ENCODE peak calls at places on chromosomes 4 and X, in six cellular contexts. One of them, this sample, is unnamed. For H3K36me3, the result is how much of the 10 kb centered on the place peaks cover.

GRCh38 chr4:6769984-6770420 is 12.5 kb upstream of the KIAA0232 start:
- DNase-seq in heart left ventricle: no peak
- DNase-seq in effector memory CD4-positive, alpha-beta T cell: no peak
- DNase-seq in MM.1S: no peak
- DNase-seq in GM12878: no peak
- DNase-seq in colonic mucosa: peak
- DNase-seq in this sample: no peak

GRCh38 chrX:123731258-123731986 is 1.4 kb downstream of the THOC2 start:
- DNase-seq in heart left ventricle: no peak
- DNase-seq in effector memory CD4-positive, alpha-beta T cell: no peak
- DNase-seq in MM.1S: no peak
- DNase-seq in GM12878: no peak
- DNase-seq in colonic mucosa: peak
- DNase-seq in this sample: no peak

GRCh38 chr4:129092636-129093172 is 635 bp downstream of the SCLT1 start:
- DNase-seq in heart left ventricle: no peak
- DNase-seq in effector memory CD4-positive, alpha-beta T cell: no peak
- DNase-seq in MM.1S: peak
- DNase-seq in GM12878: no peak
- DNase-seq in colonic mucosa: no peak
- DNase-seq in this sample: no peak

GRCh38 chr4:18566970-18567799 is 545.6 kb upstream of the LCORL start:
- DNase-seq in heart left ventricle: no peak
- DNase-seq in effector memory CD4-positive, alpha-beta T cell: no peak
- DNase-seq in MM.1S: no peak
- DNase-seq in GM12878: no peak
- DNase-seq in colonic mucosa: no peak
- DNase-seq in this sample: no peak

GRCh38 chrX:11899091-11899490 is 141.1 kb downstream of the MSL3 start:
- DNase-seq in heart left ventricle: no peak
- DNase-seq in effector memory CD4-positive, alpha-beta T cell: no peak
- DNase-seq in MM.1S: no peak
- DNase-seq in GM12878: no peak
- DNase-seq in colonic mucosa: no peak
- DNase-seq in this sample: no peak

GRCh38 chrX:6813836-6814370 is 279.0 kb upstream of the VCX3A start:
- DNase-seq in heart left ventricle: no peak
- DNase-seq in effector memory CD4-positive, alpha-beta T cell: no peak
- DNase-seq in MM.1S: no peak
- DNase-seq in GM12878: no peak
- DNase-seq in colonic mucosa: no peak
- DNase-seq in this sample: no peak

GRCh38 chrX:118675966-118676349 is 51.4 kb upstream of the IL13RA1 start:
- DNase-seq in heart left ventricle: no peak
- DNase-seq in effector memory CD4-positive, alpha-beta T cell: no peak
- DNase-seq in MM.1S: no peak
- DNase-seq in GM12878: no peak
- DNase-seq in colonic mucosa: no peak
- DNase-seq in this sample: no peak

GRCh38 chrX:153638436-153639176 is 8.4 kb upstream of the DUSP9 start:
- DNase-seq in heart left ventricle: no peak
- DNase-seq in effector memory CD4-positive, alpha-beta T cell: no peak
- DNase-seq in MM.1S: no peak
- DNase-seq in GM12878: no peak
- DNase-seq in colonic mucosa: no peak
- DNase-seq in this sample: no peak

GRCh38 chr4:138158746-138159297 is 83.3 kb downstream of the SLC7A11 start:
- DNase-seq in heart left ventricle: no peak
- DNase-seq in effector memory CD4-positive, alpha-beta T cell: no peak
- DNase-seq in MM.1S: no peak
- DNase-seq in GM12878: no peak
- DNase-seq in colonic mucosa: no peak
- DNase-seq in this sample: no peak

GRCh38 chr4:97235516-97235915 is 907.8 kb downstream of the STPG2 start:
- DNase-seq in heart left ventricle: no peak
- DNase-seq in effector memory CD4-positive, alpha-beta T cell: no peak
- DNase-seq in MM.1S: no peak
- DNase-seq in GM12878: no peak
- DNase-seq in colonic mucosa: no peak
- DNase-seq in this sample: no peak

DNA sequence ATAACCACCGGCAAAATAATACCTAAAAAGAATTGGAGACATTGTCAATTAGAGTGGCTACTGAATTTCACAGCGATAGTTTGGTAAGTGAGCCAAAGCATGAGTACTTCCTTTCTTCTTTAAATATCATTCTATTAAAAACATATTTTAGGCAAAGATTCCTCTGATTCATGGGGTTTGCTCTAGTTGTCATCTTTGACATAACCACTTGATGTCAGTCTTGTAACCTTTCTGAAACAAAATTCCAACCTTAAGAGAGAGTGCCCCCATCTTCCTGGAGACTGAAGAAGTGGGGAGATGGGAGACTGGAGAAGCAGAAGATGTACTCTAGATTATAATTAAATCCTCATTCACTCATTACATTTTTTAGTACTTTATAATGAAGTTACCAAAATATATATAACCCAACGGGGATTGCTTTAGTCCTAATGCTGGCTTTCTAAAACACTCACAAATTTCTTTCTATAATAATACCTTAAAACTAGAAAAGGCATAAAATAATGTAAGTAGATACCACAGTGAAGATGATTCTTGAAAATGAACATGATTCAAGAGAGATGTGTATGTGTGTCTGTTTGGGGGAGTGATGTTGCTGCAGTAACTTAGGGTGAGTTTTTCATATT is 96.4 kb downstream of the EMCN start:
- DNase-seq in heart left ventricle: no peak
- DNase-seq in effector memory CD4-positive, alpha-beta T cell: no peak
- DNase-seq in MM.1S: peak
- DNase-seq in GM12878: no peak
- DNase-seq in colonic mucosa: no peak
- DNase-seq in this sample: no peak
- H3K4me3 ChIP-seq in heart left ventricle: peak
- H3K4me3 ChIP-seq in effector memory CD4-positive, alpha-beta T cell: no peak
- H3K4me3 ChIP-seq in MM.1S: no peak
- H3K4me3 ChIP-seq in GM12878: no peak
- H3K4me3 ChIP-seq in colonic mucosa: no peak
- H3K4me3 ChIP-seq in this sample: no peak

GRCh38 chr4:3190549-3190948 is 58.4 kb upstream of the MSANTD1 start:
- DNase-seq in heart left ventricle: no peak
- DNase-seq in effector memory CD4-positive, alpha-beta T cell: no peak
- DNase-seq in MM.1S: no peak
- DNase-seq in GM12878: no peak
- DNase-seq in colonic mucosa: no peak
- DNase-seq in this sample: no peak
- H3K36me3 ChIP-seq in heart left ventricle: half or more
- H3K36me3 ChIP-seq in effector memory CD4-positive, alpha-beta T cell: under half
- H3K36me3 ChIP-seq in MM.1S: under half
- H3K36me3 ChIP-seq in GM12878: under half
- H3K36me3 ChIP-seq in colonic mucosa: under half
- H3K36me3 ChIP-seq in this sample: under half

GRCh38 chrX:101080326-101080725 is 1.6 kb downstream of the TMEM35A start:
- DNase-seq in heart left ventricle: no peak
- DNase-seq in effector memory CD4-positive, alpha-beta T cell: no peak
- DNase-seq in MM.1S: no peak
- DNase-seq in GM12878: no peak
- DNase-seq in colonic mucosa: no peak
- DNase-seq in this sample: no peak
- H3K4me3 ChIP-seq in heart left ventricle: peak
- H3K4me3 ChIP-seq in effector memory CD4-positive, alpha-beta T cell: no peak
- H3K4me3 ChIP-seq in MM.1S: no peak
- H3K4me3 ChIP-seq in GM12878: no peak
- H3K4me3 ChIP-seq in colonic mucosa: no peak
- H3K4me3 ChIP-seq in this sample: peak

GRCh38 chr4:70976251-70976650 is 17.2 kb upstream of the DCK start:
- DNase-seq in heart left ventricle: no peak
- DNase-seq in effector memory CD4-positive, alpha-beta T cell: no peak
- DNase-seq in MM.1S: no peak
- DNase-seq in GM12878: no peak
- DNase-seq in colonic mucosa: no peak
- DNase-seq in this sample: no peak
- H3K36me3 ChIP-seq in heart left ventricle: half or more
- H3K36me3 ChIP-seq in effector memory CD4-positive, alpha-beta T cell: under half
- H3K36me3 ChIP-seq in MM.1S: under half
- H3K36me3 ChIP-seq in GM12878: under half
- H3K36me3 ChIP-seq in colonic mucosa: under half
- H3K36me3 ChIP-seq in this sample: under half

DNA sequence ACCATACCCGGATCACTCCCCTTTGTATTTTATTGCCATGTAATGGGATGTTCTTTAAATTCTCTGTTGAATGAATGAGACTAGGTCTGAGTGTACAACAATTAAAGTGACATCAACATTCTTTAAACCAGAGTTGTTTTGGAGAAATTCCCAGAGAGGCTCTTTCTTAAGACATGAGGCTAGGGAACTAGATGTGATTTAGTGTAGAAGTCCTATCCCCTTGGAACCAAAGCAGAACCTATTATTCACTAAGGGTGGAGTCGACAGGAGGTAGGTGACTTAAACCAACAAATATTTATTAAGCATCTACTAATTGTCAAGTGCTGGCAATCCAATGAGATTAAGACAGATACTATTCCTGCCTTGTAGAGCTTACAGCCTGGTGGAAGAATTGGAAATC is 1.7 kb downstream of the EIF1AX start:
- DNase-seq in heart left ventricle: no peak
- DNase-seq in effector memory CD4-positive, alpha-beta T cell: no peak
- DNase-seq in MM.1S: no peak
- DNase-seq in GM12878: no peak
- DNase-seq in colonic mucosa: no peak
- DNase-seq in this sample: no peak
- H3K4me3 ChIP-seq in heart left ventricle: peak
- H3K4me3 ChIP-seq in effector memory CD4-positive, alpha-beta T cell: no peak
- H3K4me3 ChIP-seq in MM.1S: peak
- H3K4me3 ChIP-seq in GM12878: peak
- H3K4me3 ChIP-seq in colonic mucosa: peak
- H3K4me3 ChIP-seq in this sample: peak

GRCh38 chr4:136476773-136477172 is 1055.5 kb downstream of the PCDH18 start:
- DNase-seq in heart left ventricle: no peak
- DNase-seq in effector memory CD4-positive, alpha-beta T cell: no peak
- DNase-seq in MM.1S: no peak
- DNase-seq in GM12878: no peak
- DNase-seq in colonic mucosa: no peak
- DNase-seq in this sample: no peak

GRCh38 chr4:136471051-136471450 is 1061.2 kb downstream of the PCDH18 start:
- DNase-seq in heart left ventricle: no peak
- DNase-seq in effector memory CD4-positive, alpha-beta T cell: no peak
- DNase-seq in MM.1S: no peak
- DNase-seq in GM12878: no peak
- DNase-seq in colonic mucosa: no peak
- DNase-seq in this sample: no peak
- H3K36me3 ChIP-seq in heart left ventricle: under half
- H3K36me3 ChIP-seq in effector memory CD4-positive, alpha-beta T cell: under half
- H3K36me3 ChIP-seq in MM.1S: under half
- H3K36me3 ChIP-seq in GM12878: under half
- H3K36me3 ChIP-seq in colonic mucosa: under half
- H3K36me3 ChIP-seq in this sample: under half

GRCh38 chrX:46838482-46838857 is 1.6 kb downstream of the RP2 start:
- DNase-seq in heart left ventricle: no peak
- DNase-seq in effector memory CD4-positive, alpha-beta T cell: no peak
- DNase-seq in MM.1S: no peak
- DNase-seq in GM12878: no peak
- DNase-seq in colonic mucosa: no peak
- DNase-seq in this sample: no peak
- H3K4me3 ChIP-seq in heart left ventricle: peak
- H3K4me3 ChIP-seq in effector memory CD4-positive, alpha-beta T cell: no peak
- H3K4me3 ChIP-seq in MM.1S: peak
- H3K4me3 ChIP-seq in GM12878: peak
- H3K4me3 ChIP-seq in colonic mucosa: peak
- H3K4me3 ChIP-seq in this sample: peak

GRCh38 chr4:68326146-68326545 is 23.7 kb downstream of the YTHDC1 start:
- DNase-seq in heart left ventricle: no peak
- DNase-seq in effector memory CD4-positive, alpha-beta T cell: no peak
- DNase-seq in MM.1S: no peak
- DNase-seq in GM12878: no peak
- DNase-seq in colonic mucosa: no peak
- DNase-seq in this sample: no peak

GRCh38 chr4:68319040-68319439 is 30.9 kb downstream of the YTHDC1 start:
- DNase-seq in heart left ventricle: no peak
- DNase-seq in effector memory CD4-positive, alpha-beta T cell: no peak
- DNase-seq in MM.1S: no peak
- DNase-seq in GM12878: no peak
- DNase-seq in colonic mucosa: no peak
- DNase-seq in this sample: no peak

DNA sequence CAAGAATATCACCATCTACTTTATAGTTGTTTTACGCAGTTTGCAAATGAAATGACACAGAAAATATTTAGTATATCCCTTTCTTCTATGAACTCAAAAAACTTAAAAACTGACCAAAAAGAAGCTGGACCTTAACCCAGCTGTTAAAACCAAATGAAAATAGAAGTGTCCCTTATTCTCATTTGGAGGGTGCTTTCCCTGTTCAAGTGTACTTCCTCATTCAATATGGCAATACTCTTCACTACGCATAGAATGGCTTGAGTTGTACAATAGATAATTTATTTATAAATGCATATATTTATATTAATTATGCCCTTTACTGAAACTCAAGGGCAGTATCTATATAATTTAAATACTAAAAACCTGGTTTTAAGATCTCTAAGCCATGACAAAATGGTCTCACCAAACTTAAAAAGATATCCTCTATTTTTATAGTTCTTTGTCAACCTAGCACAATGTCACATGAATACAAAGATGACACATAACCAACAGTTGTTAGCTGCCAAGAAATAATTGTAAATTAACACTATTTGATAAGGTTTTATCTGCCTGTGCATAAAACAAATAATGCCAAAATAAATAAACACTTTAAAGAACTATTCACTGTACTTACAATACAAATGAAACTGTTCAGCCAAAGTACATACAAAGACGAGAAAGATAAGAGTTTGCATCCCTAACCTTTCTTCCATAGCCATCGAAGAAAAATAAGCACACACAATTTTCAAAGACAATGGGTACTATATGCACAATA is 25.2 kb downstream of the YTHDC1 start:
- DNase-seq in heart left ventricle: no peak
- DNase-seq in effector memory CD4-positive, alpha-beta T cell: no peak
- DNase-seq in MM.1S: no peak
- DNase-seq in GM12878: no peak
- DNase-seq in colonic mucosa: no peak
- DNase-seq in this sample: no peak
- H3K36me3 ChIP-seq in heart left ventricle: half or more
- H3K36me3 ChIP-seq in effector memory CD4-positive, alpha-beta T cell: half or more
- H3K36me3 ChIP-seq in MM.1S: under half
- H3K36me3 ChIP-seq in GM12878: under half
- H3K36me3 ChIP-seq in colonic mucosa: under half
- H3K36me3 ChIP-seq in this sample: under half

This sample was measured in ascending aorta.